ENCODE peak calls at places on chromosomes 4 and X, in five cellular contexts. M is NCI-H345; Y is stimulated activated CD8-positive, alpha-beta memory T cell treated with anti-CD3 and anti-CD28 coated beads, Interleukin-4, amount 100 ng/mL, for 24 hours; T is NCI-H226; W is T-helper 9 cell. S is an unnamed sample.

GRCh38 chrX:23952984-23953907 is 45.4 kb downstream of the CXorf58 start:
- DNase-seq in T (no peak), W (peak), Y (peak), M (peak), S (peak)

GRCh38 chr4:40462326-40462725 is 127.2 kb downstream of the CHRNA9 start:
- DNase-seq in Y (no peak), T (no peak), M (peak), W (no peak), S (peak)

GRCh38 chr4:76214269-76214628 is 625 bp upstream of the SCARB2 start:
- DNase-seq in Y (peak), T (no peak), M (no peak), W (no peak), S (peak)

GRCh38 chr4:147060171-147060931 is 114.7 kb upstream of the TTC29 start:
- DNase-seq in W (no peak), Y (no peak), T (peak), M (no peak), S (no peak)

GRCh38 chrX:103347682-103348397 is 8.5 kb upstream of the TCEAL9 start:
- DNase-seq in M (no peak), T (no peak), Y (no peak), W (no peak), S (peak)

GRCh38 chrX:78548012-78548411 is 111.1 kb downstream of the RTL3 start:
- DNase-seq in Y (no peak), M (no peak), W (no peak), T (no peak), S (no peak)

GRCh38 chr4:17103231-17103630 is 204.8 kb upstream of the LDB2 start:
- DNase-seq in W (no peak), T (no peak), Y (no peak), M (no peak), S (no peak)

GRCh38 chr4:89486042-89486441 is 178.4 kb upstream of the GPRIN3 start:
- DNase-seq in W (no peak), Y (no peak), T (peak), M (no peak), S (no peak)

GRCh38 chr4:81421346-81422218 is 50.1 kb downstream of the RASGEF1B start:
- DNase-seq in M (no peak), Y (no peak), T (no peak), W (no peak), S (peak)

GRCh38 chr4:55079451-55080173 is 45.8 kb downstream of the KDR start:
- DNase-seq in W (no peak), Y (no peak), M (no peak), T (no peak), S (no peak)

GRCh38 chr4:121370729-121371325 is 10.0 kb downstream of the QRFPR start:
- DNase-seq in Y (peak), T (no peak), W (no peak), M (peak), S (peak)

GRCh38 chr4:110196871-110197420 is 1.5 kb downstream of the ELOVL6 start:
- DNase-seq in Y (peak), T (no peak), W (peak), M (peak), S (peak)

GRCh38 chr4:13543091-13543581 is 1.2 kb downstream of the NKX3-2 start:
- DNase-seq in W (no peak), T (no peak), M (no peak), Y (no peak), S (peak)

GRCh38 chrX:134013092-134013497 is 27.7 kb upstream of the GPC3 start:
- DNase-seq in W (no peak), M (no peak), T (peak), Y (no peak), S (no peak)

GRCh38 chrX:53433651-53434639 is at the start of gene HSD17B10:
- DNase-seq in M (peak), W (peak), Y (peak), T (peak), S (peak)

GRCh38 chr4:102620697-102621497 is 119.7 kb downstream of the NFKB1 start:
- DNase-seq in T (peak), M (peak), W (no peak), Y (no peak), S (peak)

GRCh38 chr4:1216869-1217294 is 32.0 kb downstream of the CTBP1 start:
- DNase-seq in W (peak), M (no peak), Y (peak), T (no peak), S (no peak)

S was measured in GM23338.